ENCODE peak calls at places on chromosomes 11 and 22, in ten cellular contexts. I, C, G, E, S, Y, X, J, K and A are unnamed samples.

GRCh38 chr11:36192723-36193619 is 96.3 kb downstream of the COMMD9 start:
- DNase-seq in I (no peak), C (no peak), G (no peak), E (no peak), S (no peak), Y (no peak), X (no peak), J (no peak), K (no peak), A (no peak)

GRCh38 chr11:96464695-96465307 is 75.0 kb downstream of the JRKL start:
- DNase-seq in I (peak; percentile 72), C (peak; percentile 87), G (peak; percentile 89), E (no peak), S (no peak), Y (peak; percentile 89), X (no peak), J (no peak), K (no peak), A (no peak)

GRCh38 chr11:104015649-104016415 is 20.6 kb upstream of the DDI1 start:
- DNase-seq in I (no peak), C (no peak), G (no peak), E (no peak), S (no peak), Y (no peak), X (no peak), J (no peak), K (no peak), A (no peak)

GRCh38 chr11:69667619-69668604 is 7.2 kb downstream of the LTO1 start:
- DNase-seq in I (no peak), C (no peak), G (peak; percentile 55), E (peak; percentile 87), S (no peak), Y (no peak), X (no peak), J (no peak), K (no peak), A (no peak)

GRCh38 chr11:45028921-45029680 is 78.4 kb upstream of the TP53I11 start:
- DNase-seq in I (no peak), C (no peak), G (no peak), E (peak; percentile 56), S (no peak), Y (no peak), X (no peak), J (no peak), K (no peak), A (no peak)

GRCh38 chr11:9017773-9018172 is 14.0 kb upstream of the NRIP3 start:
- DNase-seq in I (no peak), C (peak; percentile 22), G (no peak), E (peak; percentile 65), S (peak; percentile 85), Y (no peak), X (peak; percentile 50), J (no peak), K (peak; percentile 82), A (peak; percentile 39)

GRCh38 chr11:15276616-15277015 is 161.9 kb downstream of the INSC start:
- DNase-seq in I (no peak), C (peak; percentile 6), G (peak; percentile 24), E (no peak), S (no peak), Y (peak; percentile 31), X (no peak), J (no peak), K (no peak), A (no peak)

GRCh38 chr22:37241351-37242142 is 2.5 kb downstream of the RAC2 start:
- DNase-seq in I (no peak), C (no peak), G (no peak), E (no peak), S (no peak), Y (no peak), X (no peak), J (peak; percentile 79), K (no peak), A (peak; percentile 37)

GRCh38 chr11:76524461-76524860 is 79.6 kb downstream of the EMSY start:
- DNase-seq in I (no peak), C (peak; percentile 15), G (no peak), E (no peak), S (no peak), Y (no peak), X (no peak), J (no peak), K (no peak), A (no peak)

GRCh38 chr22:36369922-36370781 is 17.6 kb downstream of the MYH9 start:
- DNase-seq in I (peak; percentile 58), C (peak; percentile 64), G (peak; percentile 74), E (peak; percentile 71), S (no peak), Y (peak; percentile 57), X (peak; percentile 83), J (peak; percentile 53), K (no peak), A (peak; percentile 80)

DNA sequence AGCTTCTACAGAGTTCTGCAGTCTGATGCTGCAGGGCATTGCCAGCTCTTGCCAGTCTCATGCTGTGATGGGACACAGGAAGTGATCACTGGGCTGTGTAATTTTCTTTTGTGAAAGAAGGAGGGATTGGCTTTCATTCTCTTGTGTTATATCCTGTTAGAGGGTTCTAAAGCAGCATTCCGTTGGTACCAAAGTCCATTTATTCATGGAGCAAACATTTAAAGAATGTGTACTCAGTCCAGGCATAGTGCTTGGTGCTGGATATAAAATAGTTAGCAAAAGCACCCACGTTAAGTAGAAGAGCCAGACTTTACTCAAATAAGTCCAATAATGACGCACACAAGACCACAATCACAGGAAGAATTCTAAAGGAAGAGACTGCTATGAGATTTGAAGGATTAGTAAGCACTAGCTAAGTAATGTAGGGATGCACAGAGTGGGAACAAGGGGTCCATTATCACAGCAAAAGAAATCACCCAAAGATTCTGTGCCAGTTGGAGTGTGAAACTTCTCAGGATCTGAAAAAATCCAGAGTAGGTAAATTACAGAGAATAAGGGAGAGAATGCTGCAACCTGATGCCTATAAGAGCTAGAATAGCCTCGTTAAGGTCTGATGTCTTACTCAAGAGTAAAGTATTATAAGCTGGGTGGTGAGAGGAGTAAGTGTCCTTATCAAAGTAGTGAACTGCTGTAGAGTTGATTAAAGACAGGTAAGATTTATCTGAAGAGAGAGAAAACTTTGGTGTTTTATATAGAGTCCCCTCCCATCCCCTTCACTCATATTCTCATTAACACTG is 728.3 kb downstream of the METTL15 start:
- DNase-seq in I (peak; percentile 99), C (peak; percentile 95), G (peak; percentile 45), E (no peak), S (no peak), Y (peak; percentile 69), X (no peak), J (no peak), K (no peak), A (no peak)
- H3K4me1 ChIP-seq in I (peaks cover 45% of the 10 kb centered on the region), C (peaks cover 6% of the 10 kb centered on the region), G (peaks cover 6% of the 10 kb centered on the region), E (no peaks in the 10 kb centered on the region), S (no peaks in the 10 kb centered on the region), Y (peaks cover 8% of the 10 kb centered on the region), X (no peaks in the 10 kb centered on the region), J (no peaks in the 10 kb centered on the region), K (no peaks in the 10 kb centered on the region), A (no peaks in the 10 kb centered on the region)

GRCh38 chr11:109422755-109423113 is 744 bp downstream of the C11orf87 start:
- DNase-seq in I (no peak), C (peak; percentile 26), G (no peak), E (no peak), S (no peak), Y (peak; percentile 14), X (no peak), J (no peak), K (peak; percentile 52), A (no peak)
- H3K4me3 ChIP-seq in I (peak overlapping the region; percentile 41), C (peak overlapping the region; percentile 31), G (peak overlapping the region; percentile 10), E (no peak overlapping the region), S (peak overlapping the region; percentile 49), Y (no peak overlapping the region), X (no peak overlapping the region), J (no peak overlapping the region), K (peak overlapping the region; percentile 41), A (no peak overlapping the region)

DNA sequence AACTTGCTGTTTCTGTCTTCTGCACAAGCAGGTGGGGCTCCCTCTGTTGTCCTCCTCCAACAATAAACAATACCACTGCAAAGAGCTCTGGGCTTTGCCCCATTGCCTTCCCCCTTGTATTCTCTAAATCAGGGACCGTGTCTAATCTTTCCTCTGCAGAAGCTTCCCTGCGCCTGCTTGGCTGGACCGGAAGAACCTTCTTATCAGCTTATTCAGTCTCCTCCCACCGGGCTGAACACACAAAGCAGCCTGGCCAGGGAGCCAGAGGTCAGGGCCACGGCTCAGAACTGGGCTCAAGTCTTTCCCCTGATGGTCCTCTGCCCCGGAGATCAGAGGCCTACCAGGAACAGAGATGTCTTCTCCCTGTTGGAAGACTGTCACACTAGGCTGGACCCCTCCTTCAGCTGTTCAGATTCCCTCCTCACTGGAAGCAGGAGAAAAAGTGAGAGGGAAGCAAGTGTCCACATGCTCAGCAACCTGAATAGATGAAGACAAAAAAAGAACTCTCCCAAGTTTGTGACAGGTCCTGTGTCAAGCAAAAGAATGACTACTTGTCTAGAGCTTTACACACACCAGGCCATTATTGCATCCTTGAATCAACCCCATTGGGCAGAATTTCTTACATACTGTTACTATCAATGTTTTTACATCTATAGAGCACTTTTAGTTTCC is 63.7 kb downstream of the RAB30 start:
- DNase-seq in I (no peak), C (peak; percentile 56), G (peak; percentile 69), E (peak; percentile 87), S (peak; percentile 74), Y (no peak), X (peak; percentile 76), J (no peak), K (peak; percentile 76), A (peak; percentile 68)
- H3K4me1 ChIP-seq in I (peaks cover 42% of the 10 kb centered on the region), C (peaks cover 25% of the 10 kb centered on the region), G (peaks cover 12% of the 10 kb centered on the region), E (peaks cover 67% of the 10 kb centered on the region), S (peaks cover 10% of the 10 kb centered on the region), Y (peaks cover 10% of the 10 kb centered on the region), X (no peaks in the 10 kb centered on the region), J (peaks cover 4% of the 10 kb centered on the region), K (peaks cover 52% of the 10 kb centered on the region), A (peaks cover 17% of the 10 kb centered on the region)

GRCh38 chr22:40967120-40967760 is 16.1 kb downstream of the RBX1 start:
- DNase-seq in I (no peak), C (no peak), G (no peak), E (no peak), S (no peak), Y (no peak), X (no peak), J (no peak), K (no peak), A (no peak)

GRCh38 chr22:40966683-40967082 is 15.5 kb downstream of the RBX1 start:
- DNase-seq in I (no peak), C (no peak), G (no peak), E (no peak), S (no peak), Y (no peak), X (no peak), J (no peak), K (no peak), A (no peak)

GRCh38 chr22:40960137-40960536 is 9.0 kb downstream of the RBX1 start:
- DNase-seq in I (no peak), C (no peak), G (no peak), E (peak; percentile 14), S (no peak), Y (no peak), X (no peak), J (no peak), K (no peak), A (no peak)

DNA sequence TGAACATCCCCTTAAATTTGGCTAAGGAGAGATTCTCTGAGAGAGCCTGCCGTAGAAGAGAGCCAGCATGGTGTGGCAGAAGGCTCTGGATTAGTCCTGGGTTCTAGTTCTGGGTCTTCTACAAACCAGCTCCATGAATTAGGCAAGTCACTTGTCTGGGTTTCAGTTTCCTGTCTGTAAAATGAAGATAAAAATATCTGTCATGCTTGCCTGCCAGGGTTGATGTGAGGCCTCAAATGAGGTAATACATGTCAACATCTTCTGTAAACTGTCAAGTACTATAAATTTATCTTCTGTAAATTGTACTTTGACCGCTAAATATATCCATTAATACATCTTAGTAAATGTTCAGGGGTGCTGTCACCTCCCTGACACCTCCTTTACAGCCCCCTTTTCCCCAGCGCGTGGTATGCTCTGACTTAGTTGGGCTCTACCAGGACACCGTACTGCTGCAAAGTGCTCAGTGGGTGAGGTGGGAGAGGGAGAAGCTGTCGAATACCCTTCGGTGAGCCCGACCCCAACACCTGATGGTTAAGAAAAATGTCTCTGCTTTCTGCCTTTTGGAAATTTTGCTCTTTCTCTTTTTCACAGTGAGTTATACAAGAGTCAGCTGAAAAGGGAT is 14.9 kb downstream of the RBX1 start:
- DNase-seq in I (no peak), C (no peak), G (no peak), E (no peak), S (no peak), Y (no peak), X (no peak), J (no peak), K (no peak), A (no peak)
- H3K4me3 ChIP-seq in I (no peak overlapping the region), C (no peak overlapping the region), G (no peak overlapping the region), E (no peak overlapping the region), S (no peak overlapping the region), Y (no peak overlapping the region), X (no peak overlapping the region), J (no peak overlapping the region), K (no peak overlapping the region), A (no peak overlapping the region)